ENCODE peak calls at places on chromosome 13, in six cellular contexts. One of them, this sample, is unnamed.

GRCh38 chr13:90121784-90122183 is 1225.7 kb upstream of the MIR17HG start:
- DNase-seq in cardiac muscle cell: no peak
- DNase-seq in tibial nerve: no peak
- DNase-seq in activated T-cell treated with anti-CD3 and anti-CD28 coated beads, Interleukin-2, amount 50 U/mL, for 4 hours: no peak
- DNase-seq in uterus: no peak
- DNase-seq in T-helper 2 cell: no peak
- DNase-seq in this sample: no peak

GRCh38 chr13:20497376-20497775 is 28.3 kb downstream of the CRYL1 start:
- DNase-seq in cardiac muscle cell: no peak
- DNase-seq in tibial nerve: no peak
- DNase-seq in activated T-cell treated with anti-CD3 and anti-CD28 coated beads, Interleukin-2, amount 50 U/mL, for 4 hours: no peak
- DNase-seq in uterus: no peak
- DNase-seq in T-helper 2 cell: no peak
- DNase-seq in this sample: no peak

GRCh38 chr13:114096031-114096485 is 36.4 kb downstream of the RASA3 start:
- DNase-seq in cardiac muscle cell: no peak
- DNase-seq in tibial nerve: peak
- DNase-seq in activated T-cell treated with anti-CD3 and anti-CD28 coated beads, Interleukin-2, amount 50 U/mL, for 4 hours: no peak
- DNase-seq in uterus: peak
- DNase-seq in T-helper 2 cell: no peak
- DNase-seq in this sample: no peak

GRCh38 chr13:44768775-44769578 is 192.8 kb upstream of the TSC22D1 start:
- DNase-seq in cardiac muscle cell: peak
- DNase-seq in tibial nerve: no peak
- DNase-seq in activated T-cell treated with anti-CD3 and anti-CD28 coated beads, Interleukin-2, amount 50 U/mL, for 4 hours: peak
- DNase-seq in uterus: no peak
- DNase-seq in T-helper 2 cell: no peak
- DNase-seq in this sample: no peak

GRCh38 chr13:59776924-59777690 is 386.6 kb downstream of the DIAPH3 start:
- DNase-seq in cardiac muscle cell: peak
- DNase-seq in tibial nerve: no peak
- DNase-seq in activated T-cell treated with anti-CD3 and anti-CD28 coated beads, Interleukin-2, amount 50 U/mL, for 4 hours: no peak
- DNase-seq in uterus: no peak
- DNase-seq in T-helper 2 cell: no peak
- DNase-seq in this sample: no peak

GRCh38 chr13:94239135-94239534 is 240.3 kb downstream of the DCT start:
- DNase-seq in cardiac muscle cell: peak
- DNase-seq in tibial nerve: no peak
- DNase-seq in activated T-cell treated with anti-CD3 and anti-CD28 coated beads, Interleukin-2, amount 50 U/mL, for 4 hours: peak
- DNase-seq in uterus: no peak
- DNase-seq in T-helper 2 cell: no peak
- DNase-seq in this sample: no peak

GRCh38 chr13:21071015-21071414 is 9.6 kb upstream of the LATS2 start:
- DNase-seq in cardiac muscle cell: no peak
- DNase-seq in tibial nerve: no peak
- DNase-seq in activated T-cell treated with anti-CD3 and anti-CD28 coated beads, Interleukin-2, amount 50 U/mL, for 4 hours: no peak
- DNase-seq in uterus: no peak
- DNase-seq in T-helper 2 cell: no peak
- DNase-seq in this sample: no peak

GRCh38 chr13:33334831-33335230 is 49.3 kb upstream of the STARD13 start:
- DNase-seq in cardiac muscle cell: no peak
- DNase-seq in tibial nerve: no peak
- DNase-seq in activated T-cell treated with anti-CD3 and anti-CD28 coated beads, Interleukin-2, amount 50 U/mL, for 4 hours: no peak
- DNase-seq in uterus: no peak
- DNase-seq in T-helper 2 cell: no peak
- DNase-seq in this sample: no peak

This sample was measured in naive thymus-derived CD8-positive, alpha-beta T cell.